ENCODE peak calls at places on chromosomes 11 and 22, in five cellular contexts. A, F, G, T and P are unnamed samples.

GRCh38 chr11:131767421-131767820 is 397.0 kb downstream of the NTM start:
- DNase-seq in F (peak), G (no peak), T (no peak), A (no peak), P (no peak)

GRCh38 chr22:43152355-43153071 is 1.2 kb downstream of the TSPO start:
- DNase-seq in A (no peak), G (peak), F (peak), T (peak), P (peak)

GRCh38 chr22:42615092-42615859 is 593 bp upstream of the POLDIP3 start:
- DNase-seq in G (peak), A (peak), T (peak), F (peak), P (peak)

GRCh38 chr11:74460065-74460464 is 7.3 kb downstream of the KCNE3 start:
- DNase-seq in T (no peak), G (no peak), A (no peak), F (no peak), P (no peak)

GRCh38 chr11:111541209-111542061 is 915 bp downstream of the LAYN start:
- DNase-seq in F (peak), G (peak), T (no peak), A (no peak), P (no peak)

GRCh38 chr11:34972892-34973291 is 56.5 kb downstream of the PDHX start:
- DNase-seq in G (no peak), F (peak), A (no peak), T (no peak), P (no peak)

GRCh38 chr11:27213232-27213660 is 149.8 kb downstream of the CCDC34 start:
- DNase-seq in T (no peak), A (no peak), G (no peak), F (peak), P (no peak)

GRCh38 chr22:41782316-41782715 is 18.2 kb upstream of the CCDC134 start:
- DNase-seq in A (no peak), T (no peak), F (no peak), G (no peak), P (no peak)

GRCh38 chr22:19535001-19535400 is 10.8 kb upstream of the CLDN5 start:
- DNase-seq in A (no peak), G (no peak), T (no peak), F (no peak), P (no peak)

GRCh38 chr11:68213135-68213515 is at the start of gene KMT5B:
- DNase-seq in F (peak), T (peak), G (peak), A (no peak), P (peak)

GRCh38 chr11:68215087-68215445 is 2.0 kb upstream of the KMT5B start:
- DNase-seq in G (no peak), A (no peak), T (no peak), F (no peak), P (peak)

GRCh38 chr11:68214173-68215086 is 1.3 kb upstream of the KMT5B start:
- DNase-seq in F (no peak), A (no peak), T (no peak), G (peak), P (peak)

GRCh38 chr11:68212421-68213134 is 518 bp downstream of the KMT5B start:
- DNase-seq in F (peak), A (peak), T (peak), G (peak), P (peak)

DNA sequence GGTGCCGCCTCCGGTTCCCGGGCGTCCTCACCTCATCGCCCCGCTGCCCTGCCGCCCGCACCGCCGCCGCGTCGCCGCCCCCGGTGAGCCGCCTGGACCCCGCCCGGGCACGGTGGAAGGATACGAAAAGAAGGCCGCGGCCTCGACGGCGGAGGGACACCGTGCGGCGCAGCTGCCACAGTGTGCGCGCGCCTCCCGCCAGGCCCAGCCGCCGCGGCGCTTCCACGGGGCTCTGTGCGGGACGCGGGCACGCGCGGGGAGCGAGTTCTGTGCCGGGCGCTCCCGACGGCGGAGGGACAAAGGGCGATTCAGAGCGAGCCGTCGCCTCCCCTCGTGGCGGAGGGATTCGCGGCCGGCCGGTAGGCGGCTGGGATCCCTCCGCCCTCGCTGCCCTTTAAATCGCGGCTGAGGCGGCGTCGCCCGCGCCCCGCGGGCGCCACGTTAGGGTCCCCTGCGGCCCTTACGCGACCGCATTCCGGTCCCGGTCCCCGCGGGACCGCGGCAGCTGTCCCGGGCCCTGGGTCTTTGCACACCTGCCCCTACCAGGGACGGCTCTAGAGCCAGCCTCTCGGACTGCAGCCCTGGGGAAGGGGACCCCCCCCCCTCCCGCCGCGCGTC is 568 bp upstream of the KMT5B start:
- DNase-seq in A (peak), F (peak), G (peak), T (peak), P (peak)
- TF ChIP-seq POLR2A in A (peak), F (peak), G (peak), T (no peak), P (peak)

DNA sequence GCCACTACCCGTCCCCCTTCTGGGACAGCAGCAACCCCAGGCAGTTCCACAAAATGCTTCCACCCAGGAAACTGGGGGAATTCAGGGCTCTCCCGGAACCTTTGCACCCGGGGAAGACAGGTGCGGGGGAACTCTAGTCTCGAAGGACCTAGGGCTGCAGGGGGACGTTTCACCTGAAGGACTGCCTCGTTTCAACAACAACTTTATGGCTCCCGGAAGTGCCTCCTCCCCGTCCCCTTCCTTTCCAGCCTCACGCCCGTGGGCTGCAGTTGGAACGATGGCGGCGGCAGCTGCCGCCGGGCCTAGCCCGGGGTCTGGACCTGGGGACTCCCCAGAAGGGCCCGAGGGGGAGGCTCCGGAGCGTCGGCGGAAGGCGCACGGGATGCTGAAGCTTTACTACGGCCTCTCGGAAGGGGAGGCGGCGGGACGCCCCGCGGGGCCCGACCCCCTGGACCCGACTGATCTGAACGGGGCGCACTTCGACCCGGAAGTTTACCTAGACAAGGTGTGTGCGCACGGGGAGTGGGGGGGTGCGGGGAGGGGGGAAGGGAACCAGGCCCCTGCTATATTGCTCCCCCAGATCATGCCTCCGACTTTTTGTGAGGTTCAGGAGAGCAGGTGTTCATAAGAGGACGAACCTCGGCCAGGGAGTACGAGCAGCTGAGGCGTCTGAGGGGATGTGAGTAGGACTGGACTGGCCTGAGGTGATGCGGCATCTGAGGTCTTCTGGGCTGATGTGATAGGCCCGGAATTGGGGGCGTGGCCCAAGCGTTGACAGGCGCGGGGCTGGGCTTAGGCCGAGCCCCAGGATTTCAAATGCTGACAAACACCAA is at the start of gene VPS51:
- DNase-seq in F (peak), A (peak), T (peak), G (peak), P (peak)
- TF ChIP-seq POLR2A in F (peak), A (peak), T (no peak), G (peak), P (no peak)

DNA sequence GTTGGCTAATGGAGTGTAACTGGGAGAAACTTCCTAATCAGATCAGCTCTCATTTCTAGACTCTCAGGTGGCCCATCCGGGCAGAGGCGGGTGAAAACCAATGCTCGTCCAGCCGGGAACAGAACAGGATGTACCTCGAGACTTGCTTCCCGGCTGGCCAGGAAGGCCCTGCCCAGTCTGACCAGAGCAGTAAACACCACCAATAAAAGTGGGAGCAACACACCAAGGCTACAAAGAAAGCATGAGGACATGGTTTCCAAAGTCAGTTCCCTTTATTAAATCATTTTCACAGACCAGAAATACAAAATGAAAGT is 940 bp upstream of the TNKS1BP1 start:
- DNase-seq in T (peak), A (peak), G (peak), F (no peak), P (no peak)
- TF ChIP-seq POLR2A in T (no peak), A (no peak), G (no peak), F (no peak), P (no peak)

GRCh38 chr22:23970816-23971482 is 3.3 kb downstream of the DDT start:
- DNase-seq in T (no peak), F (no peak), G (no peak), A (no peak), P (peak)

GRCh38 chr22:23969071-23969470 is 2.4 kb downstream of the DDTL start:
- DNase-seq in T (no peak), A (no peak), G (no peak), F (no peak), P (no peak)

DNA sequence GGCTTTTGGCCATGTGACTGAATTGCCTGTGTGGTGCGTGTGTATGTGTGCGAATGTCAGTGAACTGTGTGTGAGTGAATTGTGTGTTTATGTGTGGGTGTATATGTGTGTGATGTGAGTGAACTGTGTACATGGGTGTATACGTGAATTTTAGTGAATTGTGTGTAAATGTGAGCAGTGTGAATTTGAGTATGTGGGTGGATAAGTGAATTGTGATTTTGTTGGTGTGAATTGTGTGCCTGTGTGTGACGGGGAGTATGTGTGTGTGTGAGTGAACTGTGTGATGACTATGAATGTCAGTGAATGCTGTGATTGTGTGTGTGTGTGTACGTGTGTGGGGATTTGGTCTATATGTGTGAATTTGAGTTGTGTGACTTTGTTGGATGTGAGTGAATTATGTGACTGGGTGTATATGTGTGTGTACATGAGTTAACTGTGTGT is 3.5 kb downstream of the DDTL start:
- DNase-seq in G (no peak), F (no peak), A (no peak), T (no peak), P (no peak)
- TF ChIP-seq POLR2A in G (peak), F (no peak), A (no peak), T (no peak), P (no peak)

GRCh38 chr22:35053060-35053835 is 12.7 kb upstream of the ISX start:
- DNase-seq in A (no peak), T (no peak), G (no peak), F (no peak), P (no peak)
- TF ChIP-seq POLR2A in A (no peak), T (no peak), G (no peak), F (no peak), P (no peak)

GRCh38 chr11:58958500-58958899 is 19.2 kb downstream of the GLYATL1 start:
- DNase-seq in A (no peak), G (peak), F (no peak), T (peak), P (no peak)

GRCh38 chr11:58963551-58964075 is 24.3 kb downstream of the GLYATL1 start:
- DNase-seq in F (peak), A (no peak), T (peak), G (peak), P (no peak)

DNA sequence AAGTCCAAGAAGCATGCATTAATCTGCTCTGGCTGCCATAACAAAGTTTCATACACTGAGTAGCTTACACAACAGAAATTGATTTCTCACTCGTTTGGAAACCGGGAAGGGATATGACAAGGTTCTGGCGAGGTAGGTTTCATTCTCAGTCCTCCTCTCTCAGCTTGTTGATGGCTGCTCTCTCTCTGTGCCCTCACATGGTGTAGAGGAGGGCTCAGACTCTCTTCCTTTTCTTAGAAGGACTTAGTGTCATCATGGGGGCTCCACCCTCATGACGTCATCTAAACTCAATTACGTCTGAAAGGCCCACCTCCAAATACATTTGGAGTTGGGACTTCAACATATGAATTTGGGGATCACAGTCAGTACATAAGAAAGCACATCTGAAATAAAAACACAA is 18.6 kb downstream of the GLYATL1 start:
- DNase-seq in G (no peak), A (no peak), T (no peak), F (no peak), P (no peak)
- TF ChIP-seq POLR2A in G (no peak), A (no peak), T (no peak), F (no peak), P (no peak)

GRCh38 chr11:75823415-75823814 is 8.4 kb downstream of the UVRAG start:
- DNase-seq in G (no peak), F (no peak), A (no peak), T (no peak), P (no peak)

GRCh38 chr11:75831915-75832502 is 17.0 kb downstream of the UVRAG start:
- DNase-seq in T (no peak), G (no peak), A (no peak), F (no peak), P (no peak)

GRCh38 chr11:75826463-75827220 is 11.6 kb downstream of the UVRAG start:
- DNase-seq in G (no peak), T (no peak), A (no peak), F (peak), P (no peak)

GRCh38 chr11:75827562-75827961 is 12.6 kb downstream of the UVRAG start:
- DNase-seq in A (no peak), F (peak), G (no peak), T (no peak), P (no peak)
- TF ChIP-seq POLR2A in A (no peak), F (no peak), G (no peak), T (no peak), P (no peak)

DNA sequence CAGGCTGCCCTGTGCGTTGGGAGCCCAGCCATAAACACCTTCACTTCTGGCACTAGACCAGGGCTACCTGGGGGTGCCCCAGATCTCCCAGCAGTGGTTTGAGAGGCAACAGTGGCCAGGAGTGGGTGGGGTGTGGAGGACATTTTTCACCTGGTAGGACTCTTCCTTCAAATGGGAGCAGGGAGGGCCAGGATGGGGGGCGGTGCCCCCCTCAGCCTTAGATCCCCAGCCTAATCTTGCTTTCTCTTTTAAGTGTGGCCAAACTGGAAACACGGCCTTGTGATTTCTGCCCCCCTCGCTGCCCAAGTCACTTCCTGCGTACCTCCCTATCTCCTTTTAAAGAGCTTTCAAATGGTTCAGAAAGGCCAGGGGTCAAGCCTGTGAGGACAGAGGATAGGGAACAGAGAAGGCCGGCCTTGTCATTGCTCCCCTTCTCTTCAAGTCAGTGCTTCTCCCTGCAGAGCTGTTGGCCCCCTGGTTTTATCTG is 799 bp downstream of the KCNJ5 start:
- DNase-seq in A (no peak), G (peak), T (peak), F (no peak), P (no peak)
- TF ChIP-seq POLR2A in A (no peak), G (no peak), T (no peak), F (no peak), P (no peak)

DNA sequence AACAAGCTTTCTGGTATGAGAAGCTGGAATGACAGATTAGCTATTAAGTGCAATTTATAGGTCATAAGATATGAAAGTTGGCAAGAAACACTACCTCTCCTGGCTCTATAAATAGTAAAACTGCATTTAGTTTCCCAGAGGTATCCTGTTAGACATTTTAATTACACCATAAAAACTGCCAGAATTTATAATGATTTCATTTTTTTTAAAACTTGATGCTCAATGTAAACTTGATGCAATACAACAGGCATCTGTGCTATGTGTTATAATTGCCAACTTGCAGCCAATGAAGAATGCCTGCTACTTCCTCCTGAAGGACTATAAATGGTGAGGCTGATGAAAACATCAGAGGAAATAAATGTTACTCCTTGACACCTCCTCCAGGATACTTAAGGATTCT is 262.3 kb upstream of the PITPNB start:
- DNase-seq in A (no peak), F (peak), T (no peak), G (no peak), P (no peak)
- TF ChIP-seq POLR2A in A (no peak), F (no peak), T (no peak), G (no peak), P (no peak)